ENCODE peak calls at places on chromosomes 3 and 15, in ten cellular contexts. One of them, this sample, is unnamed.
A peak's percentile ranks its signal among the peaks of the same experiment; 100 is the strongest.

GRCh38 chr15:26665950-26666921 is 106.6 kb downstream of the GABRB3 start:
- ATAC-seq in activated naive CD4-positive, alpha-beta T cell treated with anti-CD3 and anti-CD28 coated beads, Interleukin-2, amount 50 U/mL, for 72 hours: no peak
- ATAC-seq in activated B cell treated with CpG ODN at 0.5 μM for 24 hours: no peak
- ATAC-seq in activated naive CD8-positive, alpha-beta T cell treated with anti-CD3 and anti-CD28 coated beads, Interleukin-2, amount 10 ng/mL, durations not matched to agents 7 days and 5 days: no peak
- ATAC-seq in stimulated activated memory B cell treated with anti-CD40 and anti-IgM and Interleukin-4, amounts not matched to agents 10 μg/mL and 1 μg/mL and 100 μg/mL, for 72 hours: no peak
- ATAC-seq in central memory CD8-positive, alpha-beta T cell: no peak
- ATAC-seq in naive thymus-derived CD8-positive, alpha-beta T cell: no peak
- ATAC-seq in T-helper 17 cell: no peak
- ATAC-seq in effector memory CD8-positive, alpha-beta T cell: no peak
- ATAC-seq in left colon: no peak
- ATAC-seq in this sample: no peak

GRCh38 chr15:67185621-67186225 is 68.7 kb downstream of the AAGAB start:
- ATAC-seq in activated B cell treated with CpG ODN at 0.5 μM for 24 hours: peak; percentile 40
- ATAC-seq in stimulated activated memory B cell treated with anti-CD40 and anti-IgM and Interleukin-4, amounts not matched to agents 10 μg/mL and 1 μg/mL and 100 μg/mL, for 72 hours: peak; percentile 93
- ATAC-seq in activated naive CD4-positive, alpha-beta T cell treated with anti-CD3 and anti-CD28 coated beads, Interleukin-2, amount 50 U/mL, for 72 hours: peak; percentile 89
- ATAC-seq in left colon: no peak
- ATAC-seq in effector memory CD8-positive, alpha-beta T cell: peak; percentile 93
- ATAC-seq in naive thymus-derived CD8-positive, alpha-beta T cell: no peak
- ATAC-seq in T-helper 17 cell: peak; percentile 78
- ATAC-seq in activated naive CD8-positive, alpha-beta T cell treated with anti-CD3 and anti-CD28 coated beads, Interleukin-2, amount 10 ng/mL, durations not matched to agents 7 days and 5 days: peak; percentile 39
- ATAC-seq in central memory CD8-positive, alpha-beta T cell: no peak
- ATAC-seq in this sample: peak; percentile 5

GRCh38 chr15:43517354-43518072 is at the start of gene MAP1A:
- ATAC-seq in activated naive CD8-positive, alpha-beta T cell treated with anti-CD3 and anti-CD28 coated beads, Interleukin-2, amount 10 ng/mL, durations not matched to agents 7 days and 5 days: no peak
- ATAC-seq in stimulated activated memory B cell treated with anti-CD40 and anti-IgM and Interleukin-4, amounts not matched to agents 10 μg/mL and 1 μg/mL and 100 μg/mL, for 72 hours: peak; percentile 24
- ATAC-seq in central memory CD8-positive, alpha-beta T cell: no peak
- ATAC-seq in activated B cell treated with CpG ODN at 0.5 μM for 24 hours: no peak
- ATAC-seq in left colon: peak; percentile 49
- ATAC-seq in effector memory CD8-positive, alpha-beta T cell: no peak
- ATAC-seq in activated naive CD4-positive, alpha-beta T cell treated with anti-CD3 and anti-CD28 coated beads, Interleukin-2, amount 50 U/mL, for 72 hours: peak; percentile 44
- ATAC-seq in naive thymus-derived CD8-positive, alpha-beta T cell: peak; percentile 38
- ATAC-seq in T-helper 17 cell: no peak
- ATAC-seq in this sample: peak; percentile 20

GRCh38 chr3:96319176-96319575 is 495.2 kb upstream of the EPHA6 start:
- ATAC-seq in activated naive CD8-positive, alpha-beta T cell treated with anti-CD3 and anti-CD28 coated beads, Interleukin-2, amount 10 ng/mL, durations not matched to agents 7 days and 5 days: no peak
- ATAC-seq in activated B cell treated with CpG ODN at 0.5 μM for 24 hours: no peak
- ATAC-seq in effector memory CD8-positive, alpha-beta T cell: no peak
- ATAC-seq in naive thymus-derived CD8-positive, alpha-beta T cell: no peak
- ATAC-seq in stimulated activated memory B cell treated with anti-CD40 and anti-IgM and Interleukin-4, amounts not matched to agents 10 μg/mL and 1 μg/mL and 100 μg/mL, for 72 hours: no peak
- ATAC-seq in central memory CD8-positive, alpha-beta T cell: no peak
- ATAC-seq in left colon: no peak
- ATAC-seq in T-helper 17 cell: no peak
- ATAC-seq in activated naive CD4-positive, alpha-beta T cell treated with anti-CD3 and anti-CD28 coated beads, Interleukin-2, amount 50 U/mL, for 72 hours: no peak
- ATAC-seq in this sample: no peak

GRCh38 chr3:120435621-120436020 is 15.2 kb downstream of the FSTL1 start:
- ATAC-seq in activated B cell treated with CpG ODN at 0.5 μM for 24 hours: no peak
- ATAC-seq in left colon: peak; percentile 78
- ATAC-seq in stimulated activated memory B cell treated with anti-CD40 and anti-IgM and Interleukin-4, amounts not matched to agents 10 μg/mL and 1 μg/mL and 100 μg/mL, for 72 hours: no peak
- ATAC-seq in central memory CD8-positive, alpha-beta T cell: no peak
- ATAC-seq in activated naive CD8-positive, alpha-beta T cell treated with anti-CD3 and anti-CD28 coated beads, Interleukin-2, amount 10 ng/mL, durations not matched to agents 7 days and 5 days: no peak
- ATAC-seq in activated naive CD4-positive, alpha-beta T cell treated with anti-CD3 and anti-CD28 coated beads, Interleukin-2, amount 50 U/mL, for 72 hours: no peak
- ATAC-seq in effector memory CD8-positive, alpha-beta T cell: no peak
- ATAC-seq in T-helper 17 cell: no peak
- ATAC-seq in naive thymus-derived CD8-positive, alpha-beta T cell: no peak
- ATAC-seq in this sample: peak; percentile 77

GRCh38 chr3:8733332-8734094 is at the start of gene CAV3:
- ATAC-seq in central memory CD8-positive, alpha-beta T cell: no peak
- ATAC-seq in activated B cell treated with CpG ODN at 0.5 μM for 24 hours: no peak
- ATAC-seq in activated naive CD8-positive, alpha-beta T cell treated with anti-CD3 and anti-CD28 coated beads, Interleukin-2, amount 10 ng/mL, durations not matched to agents 7 days and 5 days: no peak
- ATAC-seq in stimulated activated memory B cell treated with anti-CD40 and anti-IgM and Interleukin-4, amounts not matched to agents 10 μg/mL and 1 μg/mL and 100 μg/mL, for 72 hours: no peak
- ATAC-seq in activated naive CD4-positive, alpha-beta T cell treated with anti-CD3 and anti-CD28 coated beads, Interleukin-2, amount 50 U/mL, for 72 hours: no peak
- ATAC-seq in T-helper 17 cell: no peak
- ATAC-seq in left colon: no peak
- ATAC-seq in naive thymus-derived CD8-positive, alpha-beta T cell: no peak
- ATAC-seq in effector memory CD8-positive, alpha-beta T cell: no peak
- ATAC-seq in this sample: no peak

GRCh38 chr15:63918317-63918672 is 84.5 kb upstream of the HERC1 start:
- ATAC-seq in effector memory CD8-positive, alpha-beta T cell: no peak
- ATAC-seq in naive thymus-derived CD8-positive, alpha-beta T cell: no peak
- ATAC-seq in activated B cell treated with CpG ODN at 0.5 μM for 24 hours: no peak
- ATAC-seq in T-helper 17 cell: no peak
- ATAC-seq in activated naive CD8-positive, alpha-beta T cell treated with anti-CD3 and anti-CD28 coated beads, Interleukin-2, amount 10 ng/mL, durations not matched to agents 7 days and 5 days: no peak
- ATAC-seq in stimulated activated memory B cell treated with anti-CD40 and anti-IgM and Interleukin-4, amounts not matched to agents 10 μg/mL and 1 μg/mL and 100 μg/mL, for 72 hours: no peak
- ATAC-seq in left colon: peak; percentile 83
- ATAC-seq in activated naive CD4-positive, alpha-beta T cell treated with anti-CD3 and anti-CD28 coated beads, Interleukin-2, amount 50 U/mL, for 72 hours: no peak
- ATAC-seq in central memory CD8-positive, alpha-beta T cell: no peak
- ATAC-seq in this sample: no peak

GRCh38 chr15:50163719-50164410 is 18.1 kb upstream of the SLC27A2 start:
- ATAC-seq in naive thymus-derived CD8-positive, alpha-beta T cell: no peak
- ATAC-seq in activated naive CD8-positive, alpha-beta T cell treated with anti-CD3 and anti-CD28 coated beads, Interleukin-2, amount 10 ng/mL, durations not matched to agents 7 days and 5 days: no peak
- ATAC-seq in left colon: no peak
- ATAC-seq in central memory CD8-positive, alpha-beta T cell: no peak
- ATAC-seq in T-helper 17 cell: no peak
- ATAC-seq in activated naive CD4-positive, alpha-beta T cell treated with anti-CD3 and anti-CD28 coated beads, Interleukin-2, amount 50 U/mL, for 72 hours: no peak
- ATAC-seq in effector memory CD8-positive, alpha-beta T cell: no peak
- ATAC-seq in activated B cell treated with CpG ODN at 0.5 μM for 24 hours: no peak
- ATAC-seq in stimulated activated memory B cell treated with anti-CD40 and anti-IgM and Interleukin-4, amounts not matched to agents 10 μg/mL and 1 μg/mL and 100 μg/mL, for 72 hours: no peak
- ATAC-seq in this sample: no peak

GRCh38 chr3:69999191-70000027 is at the start of gene SAMMSON:
- ATAC-seq in central memory CD8-positive, alpha-beta T cell: no peak
- ATAC-seq in activated B cell treated with CpG ODN at 0.5 μM for 24 hours: no peak
- ATAC-seq in activated naive CD8-positive, alpha-beta T cell treated with anti-CD3 and anti-CD28 coated beads, Interleukin-2, amount 10 ng/mL, durations not matched to agents 7 days and 5 days: no peak
- ATAC-seq in stimulated activated memory B cell treated with anti-CD40 and anti-IgM and Interleukin-4, amounts not matched to agents 10 μg/mL and 1 μg/mL and 100 μg/mL, for 72 hours: no peak
- ATAC-seq in T-helper 17 cell: no peak
- ATAC-seq in effector memory CD8-positive, alpha-beta T cell: no peak
- ATAC-seq in activated naive CD4-positive, alpha-beta T cell treated with anti-CD3 and anti-CD28 coated beads, Interleukin-2, amount 50 U/mL, for 72 hours: no peak
- ATAC-seq in naive thymus-derived CD8-positive, alpha-beta T cell: no peak
- ATAC-seq in left colon: no peak
- ATAC-seq in this sample: no peak

GRCh38 chr15:71251548-71252035 is 136.3 kb downstream of the THSD4 start:
- ATAC-seq in naive thymus-derived CD8-positive, alpha-beta T cell: no peak
- ATAC-seq in left colon: peak; percentile 59
- ATAC-seq in effector memory CD8-positive, alpha-beta T cell: no peak
- ATAC-seq in T-helper 17 cell: no peak
- ATAC-seq in stimulated activated memory B cell treated with anti-CD40 and anti-IgM and Interleukin-4, amounts not matched to agents 10 μg/mL and 1 μg/mL and 100 μg/mL, for 72 hours: no peak
- ATAC-seq in activated naive CD8-positive, alpha-beta T cell treated with anti-CD3 and anti-CD28 coated beads, Interleukin-2, amount 10 ng/mL, durations not matched to agents 7 days and 5 days: no peak
- ATAC-seq in activated naive CD4-positive, alpha-beta T cell treated with anti-CD3 and anti-CD28 coated beads, Interleukin-2, amount 50 U/mL, for 72 hours: no peak
- ATAC-seq in activated B cell treated with CpG ODN at 0.5 μM for 24 hours: no peak
- ATAC-seq in central memory CD8-positive, alpha-beta T cell: no peak
- ATAC-seq in this sample: no peak

GRCh38 chr3:98545940-98546339 is 14.2 kb downstream of the GPR15 start:
- ATAC-seq in central memory CD8-positive, alpha-beta T cell: peak; percentile 74
- ATAC-seq in effector memory CD8-positive, alpha-beta T cell: peak; percentile 63
- ATAC-seq in activated naive CD8-positive, alpha-beta T cell treated with anti-CD3 and anti-CD28 coated beads, Interleukin-2, amount 10 ng/mL, durations not matched to agents 7 days and 5 days: peak; percentile 72
- ATAC-seq in activated B cell treated with CpG ODN at 0.5 μM for 24 hours: peak; percentile 14
- ATAC-seq in T-helper 17 cell: peak; percentile 52
- ATAC-seq in activated naive CD4-positive, alpha-beta T cell treated with anti-CD3 and anti-CD28 coated beads, Interleukin-2, amount 50 U/mL, for 72 hours: peak; percentile 92
- ATAC-seq in naive thymus-derived CD8-positive, alpha-beta T cell: no peak
- ATAC-seq in left colon: no peak
- ATAC-seq in stimulated activated memory B cell treated with anti-CD40 and anti-IgM and Interleukin-4, amounts not matched to agents 10 μg/mL and 1 μg/mL and 100 μg/mL, for 72 hours: peak; percentile 67
- ATAC-seq in this sample: no peak

GRCh38 chr3:139601191-139601961 is 61.8 kb upstream of the RBP1 start:
- ATAC-seq in T-helper 17 cell: no peak
- ATAC-seq in activated naive CD8-positive, alpha-beta T cell treated with anti-CD3 and anti-CD28 coated beads, Interleukin-2, amount 10 ng/mL, durations not matched to agents 7 days and 5 days: no peak
- ATAC-seq in activated B cell treated with CpG ODN at 0.5 μM for 24 hours: no peak
- ATAC-seq in effector memory CD8-positive, alpha-beta T cell: no peak
- ATAC-seq in activated naive CD4-positive, alpha-beta T cell treated with anti-CD3 and anti-CD28 coated beads, Interleukin-2, amount 50 U/mL, for 72 hours: no peak
- ATAC-seq in left colon: no peak
- ATAC-seq in naive thymus-derived CD8-positive, alpha-beta T cell: no peak
- ATAC-seq in central memory CD8-positive, alpha-beta T cell: no peak
- ATAC-seq in stimulated activated memory B cell treated with anti-CD40 and anti-IgM and Interleukin-4, amounts not matched to agents 10 μg/mL and 1 μg/mL and 100 μg/mL, for 72 hours: no peak
- ATAC-seq in this sample: peak; percentile 97

GRCh38 chr3:125611908-125612307 is 16.6 kb upstream of the OSBPL11 start:
- ATAC-seq in stimulated activated memory B cell treated with anti-CD40 and anti-IgM and Interleukin-4, amounts not matched to agents 10 μg/mL and 1 μg/mL and 100 μg/mL, for 72 hours: no peak
- ATAC-seq in T-helper 17 cell: no peak
- ATAC-seq in effector memory CD8-positive, alpha-beta T cell: no peak
- ATAC-seq in activated naive CD8-positive, alpha-beta T cell treated with anti-CD3 and anti-CD28 coated beads, Interleukin-2, amount 10 ng/mL, durations not matched to agents 7 days and 5 days: no peak
- ATAC-seq in activated B cell treated with CpG ODN at 0.5 μM for 24 hours: no peak
- ATAC-seq in activated naive CD4-positive, alpha-beta T cell treated with anti-CD3 and anti-CD28 coated beads, Interleukin-2, amount 50 U/mL, for 72 hours: no peak
- ATAC-seq in left colon: no peak
- ATAC-seq in central memory CD8-positive, alpha-beta T cell: no peak
- ATAC-seq in naive thymus-derived CD8-positive, alpha-beta T cell: no peak
- ATAC-seq in this sample: no peak

GRCh38 chr15:77221708-77222107 is 150.8 kb upstream of the TSPAN3 start:
- ATAC-seq in effector memory CD8-positive, alpha-beta T cell: no peak
- ATAC-seq in activated naive CD4-positive, alpha-beta T cell treated with anti-CD3 and anti-CD28 coated beads, Interleukin-2, amount 50 U/mL, for 72 hours: no peak
- ATAC-seq in stimulated activated memory B cell treated with anti-CD40 and anti-IgM and Interleukin-4, amounts not matched to agents 10 μg/mL and 1 μg/mL and 100 μg/mL, for 72 hours: no peak
- ATAC-seq in activated B cell treated with CpG ODN at 0.5 μM for 24 hours: no peak
- ATAC-seq in central memory CD8-positive, alpha-beta T cell: no peak
- ATAC-seq in left colon: no peak
- ATAC-seq in T-helper 17 cell: no peak
- ATAC-seq in naive thymus-derived CD8-positive, alpha-beta T cell: no peak
- ATAC-seq in activated naive CD8-positive, alpha-beta T cell treated with anti-CD3 and anti-CD28 coated beads, Interleukin-2, amount 10 ng/mL, durations not matched to agents 7 days and 5 days: no peak
- ATAC-seq in this sample: no peak

GRCh38 chr15:36502509-36502908 is 76.9 kb upstream of the CDIN1 start:
- ATAC-seq in activated naive CD8-positive, alpha-beta T cell treated with anti-CD3 and anti-CD28 coated beads, Interleukin-2, amount 10 ng/mL, durations not matched to agents 7 days and 5 days: no peak
- ATAC-seq in left colon: no peak
- ATAC-seq in activated naive CD4-positive, alpha-beta T cell treated with anti-CD3 and anti-CD28 coated beads, Interleukin-2, amount 50 U/mL, for 72 hours: no peak
- ATAC-seq in stimulated activated memory B cell treated with anti-CD40 and anti-IgM and Interleukin-4, amounts not matched to agents 10 μg/mL and 1 μg/mL and 100 μg/mL, for 72 hours: no peak
- ATAC-seq in central memory CD8-positive, alpha-beta T cell: no peak
- ATAC-seq in T-helper 17 cell: no peak
- ATAC-seq in naive thymus-derived CD8-positive, alpha-beta T cell: no peak
- ATAC-seq in effector memory CD8-positive, alpha-beta T cell: no peak
- ATAC-seq in activated B cell treated with CpG ODN at 0.5 μM for 24 hours: no peak
- ATAC-seq in this sample: no peak

GRCh38 chr3:60577601-60578000 is 673.7 kb downstream of the FHIT start:
- ATAC-seq in stimulated activated memory B cell treated with anti-CD40 and anti-IgM and Interleukin-4, amounts not matched to agents 10 μg/mL and 1 μg/mL and 100 μg/mL, for 72 hours: no peak
- ATAC-seq in naive thymus-derived CD8-positive, alpha-beta T cell: no peak
- ATAC-seq in activated B cell treated with CpG ODN at 0.5 μM for 24 hours: peak; percentile 57
- ATAC-seq in left colon: no peak
- ATAC-seq in central memory CD8-positive, alpha-beta T cell: no peak
- ATAC-seq in activated naive CD4-positive, alpha-beta T cell treated with anti-CD3 and anti-CD28 coated beads, Interleukin-2, amount 50 U/mL, for 72 hours: no peak
- ATAC-seq in T-helper 17 cell: no peak
- ATAC-seq in activated naive CD8-positive, alpha-beta T cell treated with anti-CD3 and anti-CD28 coated beads, Interleukin-2, amount 10 ng/mL, durations not matched to agents 7 days and 5 days: no peak
- ATAC-seq in effector memory CD8-positive, alpha-beta T cell: no peak
- ATAC-seq in this sample: no peak